ENCODE peak calls at places on chromosomes 3 and 15, in nine cellular contexts. Q, R, L, N, V, H, W, Z and O are unnamed samples.

GRCh38 chr3:123385981-123386380 is 62.9 kb downstream of the ADCY5 start:
- DNase-seq in Z (no peak), Q (peak; percentile 60), L (no peak), N (no peak), R (peak; percentile 11), H (no peak), V (peak; percentile 31), W (peak; percentile 12), O (peak; percentile 66)

GRCh38 chr3:148902173-148902791 is 37.2 kb downstream of the CPA3 start:
- DNase-seq in R (peak; percentile 79), Q (peak; percentile 21), Z (no peak), N (no peak), V (no peak), W (peak; percentile 52), L (no peak), H (peak; percentile 31), O (no peak)

GRCh38 chr3:10667269-10667668 is 148.8 kb upstream of the SLC6A11 start:
- DNase-seq in Q (no peak), N (no peak), W (no peak), Z (no peak), H (no peak), L (no peak), R (no peak), V (no peak), O (no peak)

GRCh38 chr3:134029734-134030381 is at the start of gene SLCO2A1:
- DNase-seq in W (no peak), H (no peak), V (peak; percentile 64), Q (no peak), Z (no peak), L (peak; percentile 39), N (no peak), R (peak; percentile 21), O (peak; percentile 29)

GRCh38 chr3:113825090-113825489 is 13.5 kb upstream of the GRAMD1C start:
- DNase-seq in L (no peak), V (no peak), R (peak; percentile 53), Z (no peak), H (no peak), N (no peak), Q (peak; percentile 46), W (peak; percentile 46), O (no peak)

GRCh38 chr3:161322781-161323568 is 48.3 kb downstream of the SPTSSB start:
- DNase-seq in R (no peak), L (no peak), Q (no peak), N (no peak), H (no peak), Z (no peak), V (no peak), W (no peak), O (no peak)

GRCh38 chr3:136042608-136043221 is 77.2 kb downstream of the PPP2R3A start:
- DNase-seq in Z (no peak), W (peak; percentile 65), R (peak; percentile 57), L (no peak), N (peak; percentile 76), Q (peak; percentile 45), V (peak; percentile 36), H (peak; percentile 8), O (peak; percentile 48)

GRCh38 chr3:143551790-143552189 is 296.5 kb downstream of the SLC9A9 start:
- DNase-seq in L (no peak), V (no peak), Q (no peak), H (no peak), Z (no peak), R (no peak), N (peak; percentile 22), W (no peak), O (no peak)

GRCh38 chr3:127182848-127183714 is 9.8 kb upstream of the PRR23E start:
- DNase-seq in L (no peak), Z (no peak), V (no peak), H (no peak), Q (no peak), W (no peak), R (no peak), N (no peak), O (peak; percentile 40)

GRCh38 chr3:15309662-15310335 is 22.6 kb downstream of the SH3BP5 start:
- DNase-seq in L (no peak), R (peak; percentile 51), H (no peak), N (no peak), V (no peak), W (peak; percentile 44), Q (peak; percentile 67), Z (no peak), O (no peak)

GRCh38 chr3:110198717-110199587 is 861.6 kb upstream of the DPPA4 start:
- DNase-seq in W (no peak), H (no peak), N (no peak), Q (no peak), L (no peak), V (no peak), Z (no peak), R (no peak), O (no peak)

GRCh38 chr3:76410762-76411281 is 625.5 kb upstream of the ZNF717 start:
- DNase-seq in L (no peak), R (peak; percentile 28), Z (no peak), V (no peak), W (no peak), N (no peak), Q (no peak), H (no peak), O (no peak)

GRCh38 chr3:11521167-11521566 is 122.5 kb downstream of the VGLL4 start:
- DNase-seq in W (no peak), V (no peak), N (no peak), L (no peak), H (no peak), Q (no peak), R (no peak), Z (no peak), O (no peak)

GRCh38 chr3:27428446-27428845 is 55.7 kb downstream of the SLC4A7 start:
- DNase-seq in W (peak; percentile 34), Z (no peak), N (no peak), R (peak; percentile 15), L (no peak), H (no peak), V (no peak), Q (no peak), O (no peak)

GRCh38 chr15:90306560-90306959 is 41.1 kb downstream of the NGRN start:
- DNase-seq in N (peak; percentile 12), V (no peak), Z (no peak), Q (no peak), W (no peak), L (no peak), H (no peak), R (no peak), O (no peak)

GRCh38 chr3:48952510-48953118 is 34.0 kb downstream of the ARIH2 start:
- DNase-seq in Q (no peak), W (peak; percentile 31), L (peak; percentile 60), N (no peak), R (no peak), H (no peak), Z (peak; percentile 33), V (no peak), O (no peak)

GRCh38 chr15:69175536-69175935 is 15.1 kb downstream of the GLCE start:
- DNase-seq in N (no peak), V (no peak), L (no peak), Z (no peak), H (no peak), R (no peak), Q (no peak), W (no peak), O (no peak)